ENCODE peak calls at places on chromosome 4, in five cellular contexts. R, O, E, T and L are unnamed samples.

GRCh38 chr4:107825072-107825789 is 499 bp downstream of the SGMS2 start:
- DNase-seq in R (no peak), O (peak; percentile 42), E (peak; percentile 57), T (no peak), L (peak; percentile 52)

GRCh38 chr4:186722856-186723206 is 825 bp downstream of the FAT1 start:
- DNase-seq in R (no peak), O (no peak), E (no peak), T (peak; percentile 27), L (peak; percentile 47)

GRCh38 chr4:120704529-120704928 is 218.0 kb downstream of the PRDM5 start:
- DNase-seq in R (no peak), O (no peak), E (no peak), T (no peak), L (no peak)

GRCh38 chr4:67103001-67103737 is 442.1 kb downstream of the CENPC start:
- DNase-seq in R (no peak), O (no peak), E (peak; percentile 17), T (no peak), L (no peak)

GRCh38 chr4:110294165-110294564 is 95.8 kb upstream of the ELOVL6 start:
- DNase-seq in R (no peak), O (no peak), E (peak; percentile 57), T (no peak), L (peak; percentile 10)

GRCh38 chr4:52015366-52015765 is 4.8 kb downstream of the LRRC66 start:
- DNase-seq in R (no peak), O (no peak), E (peak; percentile 27), T (no peak), L (no peak)

GRCh38 chr4:55078987-55079386 is 46.4 kb downstream of the KDR start:
- DNase-seq in R (no peak), O (peak; percentile 74), E (no peak), T (no peak), L (no peak)

GRCh38 chr4:84279678-84280077 is 219.4 kb downstream of the NKX6-1 start:
- DNase-seq in R (no peak), O (no peak), E (peak; percentile 2), T (no peak), L (peak; percentile 61)

GRCh38 chr4:187270154-187270553 is 546.5 kb upstream of the FAT1 start:
- DNase-seq in R (no peak), O (no peak), E (no peak), T (no peak), L (no peak)

GRCh38 chr4:47383829-47384427 is 79.6 kb downstream of the COMMD8 start:
- DNase-seq in R (peak; percentile 3), O (no peak), E (peak; percentile 52), T (peak; percentile 45), L (peak; percentile 28)